ENCODE peak calls at places on chromosomes 6 and 20, in four cellular contexts. C, D, H and Z are unnamed samples.

GRCh38 chr6:20227350-20227749 is 15.1 kb upstream of the MBOAT1 start:
- DNase-seq in C (no peak), D (no peak), H (no peak), Z (no peak)

GRCh38 chr6:37170273-37171140 is 555 bp downstream of the PIM1 start:
- DNase-seq in C (no peak), D (no peak), H (peak), Z (peak)

GRCh38 chr6:150418825-150419594 is 50.2 kb downstream of the IYD start:
- DNase-seq in C (peak), D (peak), H (peak), Z (peak)

GRCh38 chr20:46690219-46691111 is 1.2 kb upstream of the TP53RK start:
- DNase-seq in C (no peak), D (no peak), H (peak), Z (no peak)

GRCh38 chr6:132768051-132768517 is 10.4 kb upstream of the VNN2 start:
- DNase-seq in C (peak), D (peak), H (no peak), Z (peak)

GRCh38 chr6:138257638-138258040 is 39.3 kb upstream of the PBOV1 start:
- DNase-seq in C (no peak), D (no peak), H (no peak), Z (no peak)

GRCh38 chr6:88641178-88641903 is 322.1 kb downstream of the RNGTT start:
- DNase-seq in C (no peak), D (no peak), H (no peak), Z (no peak)

GRCh38 chr6:116447496-116448011 is 13.6 kb upstream of the CALHM6 start:
- DNase-seq in C (peak), D (peak), H (no peak), Z (no peak)

GRCh38 chr20:36472656-36473071 is 68.7 kb upstream of the MYL9 start:
- DNase-seq in C (no peak), D (peak), H (peak), Z (no peak)

DNA sequence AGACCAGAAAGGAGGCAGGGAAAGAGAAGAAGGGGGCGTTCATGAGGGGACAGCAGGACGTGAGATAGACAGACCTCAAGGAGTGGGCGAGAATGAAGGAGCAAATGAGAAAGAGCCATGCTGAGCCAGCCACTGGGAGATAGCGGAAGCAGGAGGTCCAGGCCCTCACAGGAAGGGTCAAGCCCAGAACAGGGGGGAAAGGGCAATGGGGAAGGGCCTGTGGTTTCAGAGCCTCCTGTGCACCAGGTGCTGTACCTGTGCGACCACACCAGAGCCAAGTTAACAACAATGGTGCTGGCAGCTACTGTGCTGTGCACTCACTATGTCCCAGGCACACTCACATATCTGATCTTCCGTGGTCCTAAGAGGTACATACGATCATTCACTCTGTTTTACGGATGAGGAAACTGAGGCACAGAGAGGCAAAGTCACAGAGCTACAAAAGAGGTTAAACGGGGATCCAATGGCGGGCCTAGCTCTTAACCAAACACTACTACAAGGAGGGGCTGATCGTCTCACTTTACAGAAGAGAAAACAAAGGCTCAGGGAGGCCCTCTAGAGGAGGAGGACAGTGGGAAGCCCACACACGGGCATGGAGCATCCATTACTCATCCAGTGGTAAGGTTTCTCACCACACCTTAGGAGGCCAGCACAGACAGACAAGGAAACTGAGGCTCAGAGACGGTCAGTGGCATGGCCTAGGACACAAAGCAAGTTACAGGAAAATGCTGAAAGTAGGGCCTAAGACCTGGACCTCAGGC is 129.1 kb downstream of the PREX1 start:
- DNase-seq in C (no peak), D (no peak), H (no peak), Z (no peak)
- TF ChIP-seq CTCF in C (no peak), D (no peak), H (no peak), Z (no peak)

GRCh38 chr6:29965873-29966601 is 23.7 kb downstream of the HLA-A start:
- DNase-seq in C (peak), D (peak), H (peak), Z (peak)
- TF ChIP-seq POLR2A in C (no peak), D (no peak), H (no peak), Z (no peak)

GRCh38 chr6:46325561-46326525 is 155.1 kb upstream of the ENPP5 start:
- DNase-seq in C (no peak), D (no peak), H (no peak), Z (no peak)

GRCh38 chr6:46329568-46329967 is 158.8 kb upstream of the ENPP5 start:
- DNase-seq in C (peak), D (no peak), H (no peak), Z (no peak)

GRCh38 chr6:46327769-46328168 is 157.0 kb upstream of the ENPP5 start:
- DNase-seq in C (no peak), D (no peak), H (no peak), Z (no peak)

GRCh38 chr6:46334442-46334841 is 156.8 kb downstream of the RCAN2 start:
- DNase-seq in C (no peak), D (no peak), H (no peak), Z (no peak)

GRCh38 chr6:46331461-46331860 is 159.8 kb downstream of the RCAN2 start:
- DNase-seq in C (no peak), D (no peak), H (no peak), Z (no peak)
- TF ChIP-seq CTCF in C (no peak), D (no peak), H (no peak), Z (no peak)

DNA sequence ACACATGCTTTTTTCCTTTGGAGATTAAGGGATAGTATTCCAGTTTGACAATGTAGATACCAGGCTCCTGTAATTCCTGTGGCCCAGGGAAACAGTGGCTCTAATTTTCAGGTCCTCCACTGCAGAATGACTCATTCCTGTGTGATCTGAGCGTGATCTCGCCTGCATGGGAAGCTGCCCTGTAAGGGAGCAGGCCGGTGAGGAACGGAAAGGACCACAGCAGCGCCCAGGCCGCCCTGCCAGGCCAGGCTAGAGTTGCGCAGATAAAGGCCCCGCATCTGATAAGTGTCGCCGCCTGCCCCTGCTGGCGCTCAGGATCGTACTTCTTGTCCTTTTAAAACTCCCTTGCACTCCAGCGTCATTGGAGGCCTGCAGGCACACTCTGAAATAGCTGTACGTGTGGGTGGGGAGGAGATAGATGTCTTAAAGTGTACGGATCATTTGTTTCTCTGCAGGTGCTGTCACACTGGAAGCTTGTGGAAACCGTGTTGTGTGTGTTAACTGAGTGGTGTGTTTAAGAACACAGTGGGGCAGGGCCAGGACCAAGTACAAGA is 60.7 kb downstream of the SYNJ2 start:
- DNase-seq in C (no peak), D (peak), H (no peak), Z (peak)
- TF ChIP-seq POLR2A in C (no peak), D (no peak), H (no peak), Z (no peak)

DNA sequence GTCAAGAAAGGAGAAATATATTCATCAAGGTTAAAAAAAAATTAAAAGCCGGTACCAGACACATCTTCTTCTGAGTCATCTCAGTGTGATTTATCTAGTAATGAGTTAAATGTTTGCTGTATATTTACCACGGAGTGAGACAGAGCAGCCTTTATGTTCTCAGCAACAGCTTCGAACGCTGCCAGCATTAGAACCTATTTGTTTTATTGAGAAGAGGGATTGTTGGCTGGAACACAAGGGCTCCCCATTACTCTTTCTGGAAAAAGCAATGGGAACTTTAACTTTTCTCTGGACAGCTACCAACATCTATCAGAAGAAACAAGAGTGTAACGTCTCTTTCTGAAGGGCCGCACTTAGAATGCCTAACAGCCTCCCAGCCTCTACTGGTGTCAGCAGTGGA is 105.3 kb upstream of the TAB2 start:
- DNase-seq in C (no peak), D (no peak), H (no peak), Z (no peak)
- TF ChIP-seq CTCF in C (no peak), D (no peak), H (no peak), Z (no peak)

GRCh38 chr20:62931464-62931863 is 5.2 kb upstream of the DIDO1 start:
- DNase-seq in C (no peak), D (no peak), H (no peak), Z (no peak)

GRCh38 chr20:62927128-62927705 is 912 bp upstream of the DIDO1 start:
- DNase-seq in C (no peak), D (no peak), H (no peak), Z (no peak)

GRCh38 chr20:62928246-62928939 is 2.1 kb upstream of the DIDO1 start:
- DNase-seq in C (no peak), D (no peak), H (no peak), Z (no peak)

GRCh38 chr20:62926229-62927127 is at the start of gene DIDO1:
- DNase-seq in C (peak), D (peak), H (peak), Z (peak)

DNA sequence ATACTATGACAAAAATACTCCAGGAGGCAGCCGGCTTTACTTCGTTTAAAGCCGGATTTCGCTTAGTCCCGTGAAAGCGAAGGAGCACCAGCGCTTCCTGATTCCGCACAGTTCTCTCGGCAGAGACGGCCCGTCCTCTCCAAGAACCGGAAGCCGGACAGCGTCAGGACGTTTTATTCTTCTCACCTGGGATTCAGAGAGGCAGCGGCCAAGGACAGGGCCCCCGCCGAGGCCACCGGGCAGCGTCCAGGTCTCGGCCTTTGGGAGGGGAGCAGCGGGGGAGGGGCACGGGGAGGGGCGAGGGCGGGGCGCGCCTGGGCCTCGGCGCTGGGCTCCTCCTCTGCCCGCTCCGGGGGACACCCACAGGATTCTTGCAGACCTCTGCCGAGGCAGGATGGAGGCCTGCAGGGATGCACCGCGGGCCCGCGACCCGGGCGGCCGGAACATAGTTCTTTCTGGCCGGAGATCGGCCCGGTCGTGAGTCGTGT is 2.8 kb upstream of the DIDO1 start:
- DNase-seq in C (peak), D (no peak), H (peak), Z (peak)
- TF ChIP-seq POLR2A in C (no peak), D (no peak), H (no peak), Z (no peak)

GRCh38 chr20:407097-407952 is 774 bp upstream of the RBCK1 start:
- DNase-seq in C (peak), D (peak), H (peak), Z (peak)
- TF ChIP-seq CTCF in C (peak), D (peak), H (peak), Z (no peak)

DNA sequence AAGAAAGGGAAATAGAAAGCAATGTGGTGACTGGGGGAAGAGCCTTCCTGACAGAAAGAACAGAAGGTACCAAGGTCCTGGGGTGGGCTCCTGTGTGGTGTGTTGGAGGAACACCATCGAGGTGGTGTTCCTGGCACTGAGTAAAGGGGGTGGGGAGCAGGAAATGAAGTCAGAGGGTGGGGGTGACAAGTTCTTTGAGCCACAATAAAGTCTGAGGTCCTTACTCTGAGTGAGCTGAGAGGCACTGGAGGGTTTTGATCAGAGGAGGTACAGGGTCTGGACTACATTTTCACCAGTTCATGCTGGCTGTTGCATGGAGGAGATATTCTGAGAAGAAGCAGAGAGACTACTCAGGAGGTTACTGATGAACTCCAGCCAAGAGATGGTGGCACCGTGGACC is 198.2 kb downstream of the GMPR start:
- DNase-seq in C (no peak), D (no peak), H (no peak), Z (no peak)
- TF ChIP-seq POLR2A in C (no peak), D (no peak), H (no peak), Z (no peak)

DNA sequence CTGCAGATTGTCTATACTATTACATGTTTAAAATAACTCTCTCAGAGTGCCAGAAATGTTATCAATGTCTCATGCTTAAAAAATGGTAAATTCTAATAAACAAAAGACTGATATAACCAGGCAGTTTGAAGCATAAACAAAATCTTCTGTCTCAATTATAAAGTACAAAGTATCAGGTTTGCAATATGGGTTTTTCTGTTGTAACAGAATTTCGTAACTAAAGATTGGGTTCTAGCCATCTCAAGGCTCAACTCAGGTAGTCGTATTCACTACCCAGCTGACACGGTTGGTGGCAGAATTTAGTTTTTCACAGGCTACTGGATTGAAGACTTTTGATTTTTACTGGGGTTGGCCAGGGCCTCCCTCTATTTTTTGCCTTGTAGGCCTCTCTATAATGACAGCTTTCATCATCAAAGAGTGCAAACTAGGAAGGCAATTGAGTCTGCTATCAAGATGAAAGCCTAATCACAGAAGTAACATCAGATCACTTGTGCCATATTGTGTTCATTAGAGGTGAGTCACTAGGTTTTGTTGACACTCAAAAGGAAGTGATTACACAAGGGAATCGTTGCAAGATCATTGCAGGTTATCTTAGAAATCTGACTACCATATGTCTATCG is 3.6 kb downstream of the CYP39A1 start:
- DNase-seq in C (no peak), D (peak), H (no peak), Z (no peak)
- TF ChIP-seq CTCF in C (no peak), D (no peak), H (no peak), Z (no peak)